ENCODE peak calls at places on chromosomes 16 and 17, in five cellular contexts. One of them, this sample, is unnamed.

GRCh38 chr16:81939164-81940067 is 71.9 kb downstream of the SDR42E1 start:
- DNase-seq in IMR-90: no peak
- DNase-seq in GM12878: no peak
- DNase-seq in A549: peak; percentile 14
- DNase-seq in SK-N-SH: no peak
- DNase-seq in this sample: no peak

GRCh38 chr17:50218771-50219315 is 17.4 kb upstream of the COL1A1 start:
- DNase-seq in IMR-90: peak; percentile 96
- DNase-seq in GM12878: no peak
- DNase-seq in A549: peak; percentile 72
- DNase-seq in SK-N-SH: no peak
- DNase-seq in this sample: no peak

GRCh38 chr16:73228649-73229048 is 180.7 kb upstream of the ZFHX3 start:
- DNase-seq in IMR-90: peak; percentile 98
- DNase-seq in GM12878: no peak
- DNase-seq in A549: no peak
- DNase-seq in SK-N-SH: no peak
- DNase-seq in this sample: no peak

GRCh38 chr17:77285594-77286390 is 145.0 kb downstream of the SEC14L1 start:
- DNase-seq in IMR-90: peak; percentile 89
- DNase-seq in GM12878: no peak
- DNase-seq in A549: peak; percentile 89
- DNase-seq in SK-N-SH: peak; percentile 47
- DNase-seq in this sample: no peak

GRCh38 chr17:63653018-63653417 is 30.8 kb downstream of the MAP3K3 start:
- DNase-seq in IMR-90: no peak
- DNase-seq in GM12878: no peak
- DNase-seq in A549: no peak
- DNase-seq in SK-N-SH: no peak
- DNase-seq in this sample: no peak

GRCh38 chr16:19235886-19236285 is 49.6 kb upstream of the CLEC19A start:
- DNase-seq in IMR-90: no peak
- DNase-seq in GM12878: no peak
- DNase-seq in A549: no peak
- DNase-seq in SK-N-SH: no peak
- DNase-seq in this sample: no peak

GRCh38 chr17:45021607-45022287 is 29.7 kb downstream of the DCAKD start:
- DNase-seq in IMR-90: peak; percentile 47
- DNase-seq in GM12878: no peak
- DNase-seq in A549: peak; percentile 67
- DNase-seq in SK-N-SH: peak; percentile 96
- DNase-seq in this sample: peak; percentile 84

GRCh38 chr17:36978810-36979584 is 30.2 kb downstream of the AATF start:
- DNase-seq in IMR-90: no peak
- DNase-seq in GM12878: no peak
- DNase-seq in A549: no peak
- DNase-seq in SK-N-SH: no peak
- DNase-seq in this sample: no peak

GRCh38 chr17:77843878-77844260 is 114.6 kb upstream of the TNRC6C start:
- DNase-seq in IMR-90: no peak
- DNase-seq in GM12878: no peak
- DNase-seq in A549: no peak
- DNase-seq in SK-N-SH: no peak
- DNase-seq in this sample: no peak

GRCh38 chr16:21167360-21167759 is 8.9 kb downstream of the LDAF1 start:
- DNase-seq in IMR-90: peak; percentile 98
- DNase-seq in GM12878: no peak
- DNase-seq in A549: peak; percentile 62
- DNase-seq in SK-N-SH: no peak
- DNase-seq in this sample: no peak

GRCh38 chr16:24848065-24848464 is 2.3 kb downstream of the SLC5A11 start:
- DNase-seq in IMR-90: peak; percentile 82
- DNase-seq in GM12878: no peak
- DNase-seq in A549: no peak
- DNase-seq in SK-N-SH: no peak
- DNase-seq in this sample: no peak

DNA sequence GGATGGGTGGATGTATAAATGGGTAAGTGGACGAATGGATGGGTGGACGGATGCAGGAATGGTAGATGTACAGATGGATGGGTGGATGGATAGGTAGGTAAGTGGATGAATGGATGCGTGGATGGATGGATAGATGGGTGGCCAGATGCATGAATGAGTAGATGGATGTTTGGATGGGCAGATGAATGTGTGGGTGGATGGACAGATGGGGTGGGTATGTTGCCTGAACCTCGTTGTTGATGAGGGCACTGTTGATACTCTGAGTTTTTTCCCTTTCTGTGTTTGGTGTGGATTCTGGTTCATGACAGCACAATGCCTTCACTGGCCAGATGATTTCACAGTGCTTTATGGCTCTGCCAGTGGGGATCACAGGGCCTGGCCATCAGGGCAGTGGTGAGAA is 208.3 kb downstream of the NPIPB11 start:
- DNase-seq in IMR-90: no peak
- DNase-seq in GM12878: no peak
- DNase-seq in A549: no peak
- DNase-seq in SK-N-SH: no peak
- DNase-seq in this sample: no peak
- TF ChIP-seq RCOR1 in IMR-90: no peak
- TF ChIP-seq RCOR1 in GM12878: no peak
- TF ChIP-seq RCOR1 in A549: no peak
- TF ChIP-seq RCOR1 in SK-N-SH: no peak
- TF ChIP-seq RCOR1 in this sample: no peak

DNA sequence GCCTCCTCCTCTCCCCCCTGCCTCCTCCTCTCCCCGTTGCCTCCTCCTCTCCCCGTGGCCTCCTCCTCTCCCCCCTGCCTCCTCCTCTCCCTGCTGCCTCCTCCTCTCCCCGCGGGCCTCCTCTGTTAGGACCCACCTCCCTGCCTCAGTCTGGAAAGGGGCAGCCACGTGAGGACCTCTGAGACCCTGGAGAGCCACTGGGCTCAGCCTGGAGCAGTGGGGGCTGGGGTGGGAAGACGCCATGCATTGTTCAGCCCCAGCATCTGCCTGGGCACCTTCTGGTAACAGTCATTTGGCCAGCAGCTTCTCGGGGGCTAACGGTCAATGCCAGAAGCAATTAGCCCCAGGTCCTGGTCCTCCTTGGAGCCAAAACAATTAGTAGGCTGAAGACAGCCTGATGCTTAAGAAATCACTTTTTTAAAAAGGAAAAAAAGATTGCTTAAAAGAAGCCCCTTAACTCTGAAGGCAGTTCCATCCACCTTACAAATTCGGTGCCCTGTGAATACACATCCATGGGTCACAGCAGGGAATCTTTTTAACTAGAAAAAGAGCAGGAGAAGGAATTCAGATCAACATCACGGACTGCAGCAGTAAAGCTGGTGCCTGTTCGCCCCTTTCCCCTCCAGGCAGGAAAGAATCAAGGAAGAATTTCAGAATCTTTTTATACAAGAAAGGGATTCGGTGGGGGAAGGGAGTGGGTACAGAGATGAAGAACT is 29.8 kb downstream of the NXN start:
- DNase-seq in IMR-90: no peak
- DNase-seq in GM12878: no peak
- DNase-seq in A549: no peak
- DNase-seq in SK-N-SH: no peak
- DNase-seq in this sample: no peak
- TF ChIP-seq RCOR1 in IMR-90: no peak
- TF ChIP-seq RCOR1 in GM12878: no peak
- TF ChIP-seq RCOR1 in A549: no peak
- TF ChIP-seq RCOR1 in SK-N-SH: no peak
- TF ChIP-seq RCOR1 in this sample: no peak

DNA sequence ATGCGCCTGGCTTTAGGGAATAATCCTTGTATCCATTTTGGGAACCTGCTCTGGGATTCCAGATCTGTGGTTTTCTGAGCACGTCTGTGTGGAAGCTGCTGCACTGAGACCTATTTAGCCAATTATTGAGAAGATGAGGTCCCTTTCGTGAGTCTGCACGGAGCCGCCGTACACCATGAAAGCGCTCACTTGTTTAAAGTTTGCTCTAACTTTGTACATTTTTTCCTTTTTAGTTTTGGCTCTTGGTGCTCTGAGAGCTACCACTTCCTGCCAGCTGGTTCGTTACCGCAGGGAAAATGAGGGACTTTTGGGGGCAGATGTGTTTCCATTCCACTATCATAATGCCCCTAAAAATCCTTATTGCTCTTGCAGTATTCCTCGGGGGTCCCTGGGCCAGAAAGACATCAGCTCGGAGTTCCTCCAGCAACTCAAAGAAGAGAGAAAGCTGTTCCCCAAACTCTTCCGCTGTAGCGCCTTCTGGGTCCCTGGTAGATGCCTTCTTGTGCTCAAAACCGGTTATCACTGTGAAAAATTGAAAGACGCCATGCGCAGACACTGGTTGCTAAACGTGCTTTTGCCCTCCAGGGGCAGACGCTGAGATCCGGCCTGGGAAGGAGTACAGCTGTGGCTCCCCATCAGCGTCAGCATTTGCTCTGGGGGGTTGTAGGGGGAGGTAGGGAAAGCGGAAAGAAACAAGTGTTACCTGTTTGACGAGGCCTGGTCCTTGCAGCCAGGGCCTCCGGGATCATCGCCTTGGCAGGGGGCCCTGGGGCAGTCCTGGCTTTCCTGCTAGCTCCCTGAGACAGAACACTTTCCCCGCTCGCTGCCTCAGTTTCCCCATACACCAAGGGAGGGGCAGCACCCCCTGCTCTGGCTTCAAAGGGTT is 238.1 kb downstream of the MRTFB start:
- DNase-seq in IMR-90: peak; percentile 39
- DNase-seq in GM12878: no peak
- DNase-seq in A549: no peak
- DNase-seq in SK-N-SH: no peak
- DNase-seq in this sample: no peak
- TF ChIP-seq RCOR1 in IMR-90: no peak
- TF ChIP-seq RCOR1 in GM12878: no peak
- TF ChIP-seq RCOR1 in A549: no peak
- TF ChIP-seq RCOR1 in SK-N-SH: no peak
- TF ChIP-seq RCOR1 in this sample: no peak

GRCh38 chr16:78756189-78756661 is 656.8 kb downstream of the WWOX start:
- DNase-seq in IMR-90: no peak
- DNase-seq in GM12878: no peak
- DNase-seq in A549: no peak
- DNase-seq in SK-N-SH: no peak
- DNase-seq in this sample: no peak

GRCh38 chr16:78762222-78762621 is 662.8 kb downstream of the WWOX start:
- DNase-seq in IMR-90: no peak
- DNase-seq in GM12878: no peak
- DNase-seq in A549: no peak
- DNase-seq in SK-N-SH: no peak
- DNase-seq in this sample: no peak

GRCh38 chr16:78763821-78764440 is 664.5 kb downstream of the WWOX start:
- DNase-seq in IMR-90: no peak
- DNase-seq in GM12878: no peak
- DNase-seq in A549: no peak
- DNase-seq in SK-N-SH: no peak
- DNase-seq in this sample: no peak

GRCh38 chr16:78764478-78764877 is 665.0 kb downstream of the WWOX start:
- DNase-seq in IMR-90: no peak
- DNase-seq in GM12878: no peak
- DNase-seq in A549: no peak
- DNase-seq in SK-N-SH: no peak
- DNase-seq in this sample: no peak

GRCh38 chr16:78761427-78761826 is 662.0 kb downstream of the WWOX start:
- DNase-seq in IMR-90: no peak
- DNase-seq in GM12878: peak; percentile 34
- DNase-seq in A549: no peak
- DNase-seq in SK-N-SH: no peak
- DNase-seq in this sample: no peak
- TF ChIP-seq RCOR1 in IMR-90: no peak
- TF ChIP-seq RCOR1 in GM12878: peak; percentile 52
- TF ChIP-seq RCOR1 in A549: no peak
- TF ChIP-seq RCOR1 in SK-N-SH: no peak
- TF ChIP-seq RCOR1 in this sample: no peak

GRCh38 chr17:15914400-15915165 is 30.3 kb upstream of the ADORA2B start:
- DNase-seq in IMR-90: peak; percentile 70
- DNase-seq in GM12878: no peak
- DNase-seq in A549: no peak
- DNase-seq in SK-N-SH: no peak
- DNase-seq in this sample: no peak
- TF ChIP-seq RCOR1 in IMR-90: no peak
- TF ChIP-seq RCOR1 in GM12878: no peak
- TF ChIP-seq RCOR1 in A549: no peak
- TF ChIP-seq RCOR1 in SK-N-SH: no peak
- TF ChIP-seq RCOR1 in this sample: no peak

GRCh38 chr16:7182510-7183109 is 150.0 kb upstream of the RBFOX1 start:
- DNase-seq in IMR-90: no peak
- DNase-seq in GM12878: no peak
- DNase-seq in A549: no peak
- DNase-seq in SK-N-SH: no peak
- DNase-seq in this sample: peak; percentile 25

GRCh38 chr16:7183768-7184167 is 148.9 kb upstream of the RBFOX1 start:
- DNase-seq in IMR-90: no peak
- DNase-seq in GM12878: no peak
- DNase-seq in A549: no peak
- DNase-seq in SK-N-SH: no peak
- DNase-seq in this sample: no peak

GRCh38 chr16:7177875-7178274 is 154.8 kb upstream of the RBFOX1 start:
- DNase-seq in IMR-90: no peak
- DNase-seq in GM12878: no peak
- DNase-seq in A549: no peak
- DNase-seq in SK-N-SH: no peak
- DNase-seq in this sample: no peak
- TF ChIP-seq RCOR1 in IMR-90: no peak
- TF ChIP-seq RCOR1 in GM12878: no peak
- TF ChIP-seq RCOR1 in A549: no peak
- TF ChIP-seq RCOR1 in SK-N-SH: no peak
- TF ChIP-seq RCOR1 in this sample: no peak